ENCODE peak calls at places on chromosomes 1 and 21, in nine cellular contexts. One of them, this sample, is unnamed.
A peak's percentile ranks its signal among the peaks of the same experiment; 100 is the strongest.

GRCh38 chr1:174883361-174883760 is 116.4 kb upstream of the CACYBP start:
- DNase-seq in GM23338: peak; percentile 47
- DNase-seq in mammary epithelial cell: peak; percentile 50
- DNase-seq in neuronal stem cell: no peak
- DNase-seq in neural progenitor cell: peak; percentile 59
- DNase-seq in SK-N-SH: no peak
- DNase-seq in H9: no peak
- DNase-seq in HCT116: peak; percentile 24
- DNase-seq in fibroblast of lung: peak; percentile 61
- DNase-seq in this sample: no peak

GRCh38 chr1:56808385-56808784 is 10.8 kb downstream of the FYB2 start:
- DNase-seq in GM23338: no peak
- DNase-seq in mammary epithelial cell: no peak
- DNase-seq in neuronal stem cell: no peak
- DNase-seq in neural progenitor cell: peak; percentile 39
- DNase-seq in SK-N-SH: no peak
- DNase-seq in H9: no peak
- DNase-seq in HCT116: no peak
- DNase-seq in fibroblast of lung: no peak
- DNase-seq in this sample: no peak

GRCh38 chr1:100222428-100222827 is 27.2 kb downstream of the DBT start:
- DNase-seq in GM23338: no peak
- DNase-seq in mammary epithelial cell: no peak
- DNase-seq in neuronal stem cell: no peak
- DNase-seq in neural progenitor cell: no peak
- DNase-seq in SK-N-SH: no peak
- DNase-seq in H9: no peak
- DNase-seq in HCT116: no peak
- DNase-seq in fibroblast of lung: no peak
- DNase-seq in this sample: no peak

GRCh38 chr1:167221126-167221803 is 579 bp downstream of the POU2F1 start:
- DNase-seq in GM23338: peak; percentile 72
- DNase-seq in mammary epithelial cell: peak; percentile 5
- DNase-seq in neuronal stem cell: peak; percentile 26
- DNase-seq in neural progenitor cell: peak; percentile 71
- DNase-seq in SK-N-SH: peak; percentile 65
- DNase-seq in H9: peak; percentile 48
- DNase-seq in HCT116: no peak
- DNase-seq in fibroblast of lung: no peak
- DNase-seq in this sample: no peak

GRCh38 chr1:110285316-110285715 is 53.9 kb upstream of the RBM15 start:
- DNase-seq in GM23338: no peak
- DNase-seq in mammary epithelial cell: no peak
- DNase-seq in neuronal stem cell: no peak
- DNase-seq in neural progenitor cell: no peak
- DNase-seq in SK-N-SH: no peak
- DNase-seq in H9: no peak
- DNase-seq in HCT116: no peak
- DNase-seq in fibroblast of lung: no peak
- DNase-seq in this sample: no peak

GRCh38 chr1:228818928-228819632 is 83.8 kb downstream of the RHOU start:
- DNase-seq in GM23338: no peak
- DNase-seq in mammary epithelial cell: no peak
- DNase-seq in neuronal stem cell: no peak
- DNase-seq in neural progenitor cell: no peak
- DNase-seq in SK-N-SH: no peak
- DNase-seq in H9: no peak
- DNase-seq in HCT116: no peak
- DNase-seq in fibroblast of lung: no peak
- DNase-seq in this sample: no peak

GRCh38 chr21:46079357-46080170 is 18.3 kb upstream of the COL6A2 start:
- DNase-seq in GM23338: no peak
- DNase-seq in mammary epithelial cell: no peak
- DNase-seq in neuronal stem cell: no peak
- DNase-seq in neural progenitor cell: no peak
- DNase-seq in SK-N-SH: peak; percentile 92
- DNase-seq in H9: peak; percentile 19
- DNase-seq in HCT116: no peak
- DNase-seq in fibroblast of lung: peak; percentile 87
- DNase-seq in this sample: no peak

GRCh38 chr1:112544011-112544688 is 35.4 kb downstream of the WNT2B start:
- DNase-seq in GM23338: no peak
- DNase-seq in mammary epithelial cell: peak; percentile 82
- DNase-seq in neuronal stem cell: no peak
- DNase-seq in neural progenitor cell: no peak
- DNase-seq in SK-N-SH: no peak
- DNase-seq in H9: no peak
- DNase-seq in HCT116: peak; percentile 78
- DNase-seq in fibroblast of lung: peak; percentile 96
- DNase-seq in this sample: no peak

GRCh38 chr1:234862944-234863515 is 253.1 kb upstream of the IRF2BP2 start:
- DNase-seq in GM23338: no peak
- DNase-seq in mammary epithelial cell: peak; percentile 69
- DNase-seq in neuronal stem cell: no peak
- DNase-seq in neural progenitor cell: peak; percentile 13
- DNase-seq in SK-N-SH: no peak
- DNase-seq in H9: no peak
- DNase-seq in HCT116: no peak
- DNase-seq in fibroblast of lung: peak; percentile 68
- DNase-seq in this sample: no peak

GRCh38 chr1:230913496-230913895 is 45.2 kb upstream of the C1orf198 start:
- DNase-seq in GM23338: no peak
- DNase-seq in mammary epithelial cell: no peak
- DNase-seq in neuronal stem cell: no peak
- DNase-seq in neural progenitor cell: no peak
- DNase-seq in SK-N-SH: no peak
- DNase-seq in H9: no peak
- DNase-seq in HCT116: no peak
- DNase-seq in fibroblast of lung: no peak
- DNase-seq in this sample: no peak

GRCh38 chr1:201655910-201656669 is 117.2 kb downstream of the NAV1 start:
- DNase-seq in GM23338: no peak
- DNase-seq in mammary epithelial cell: no peak
- DNase-seq in neuronal stem cell: no peak
- DNase-seq in neural progenitor cell: no peak
- DNase-seq in SK-N-SH: no peak
- DNase-seq in H9: no peak
- DNase-seq in HCT116: no peak
- DNase-seq in fibroblast of lung: no peak
- DNase-seq in this sample: no peak

GRCh38 chr1:86990826-86991225 is 76.4 kb downstream of the HS2ST1 start:
- DNase-seq in GM23338: no peak
- DNase-seq in mammary epithelial cell: no peak
- DNase-seq in neuronal stem cell: no peak
- DNase-seq in neural progenitor cell: no peak
- DNase-seq in SK-N-SH: no peak
- DNase-seq in H9: no peak
- DNase-seq in HCT116: no peak
- DNase-seq in fibroblast of lung: no peak
- DNase-seq in this sample: no peak

GRCh38 chr1:155976062-155976912 is 2.1 kb downstream of the ARHGEF2 start:
- DNase-seq in GM23338: peak; percentile 88
- DNase-seq in mammary epithelial cell: peak; percentile 55
- DNase-seq in neuronal stem cell: no peak
- DNase-seq in neural progenitor cell: peak; percentile 75
- DNase-seq in SK-N-SH: peak; percentile 61
- DNase-seq in H9: peak; percentile 68
- DNase-seq in HCT116: no peak
- DNase-seq in fibroblast of lung: peak; percentile 73
- DNase-seq in this sample: no peak

GRCh38 chr1:9289090-9289534 is 3.6 kb upstream of the SPSB1 start:
- DNase-seq in GM23338: peak; percentile 86
- DNase-seq in mammary epithelial cell: peak; percentile 61
- DNase-seq in neuronal stem cell: peak; percentile 58
- DNase-seq in neural progenitor cell: peak; percentile 77
- DNase-seq in SK-N-SH: no peak
- DNase-seq in H9: peak; percentile 55
- DNase-seq in HCT116: peak; percentile 77
- DNase-seq in fibroblast of lung: peak; percentile 54
- DNase-seq in this sample: peak; percentile 80

GRCh38 chr1:43452789-43453441 is 816 bp downstream of the HYI start:
- DNase-seq in GM23338: peak; percentile 74
- DNase-seq in mammary epithelial cell: no peak
- DNase-seq in neuronal stem cell: peak; percentile 17
- DNase-seq in neural progenitor cell: peak; percentile 51
- DNase-seq in SK-N-SH: no peak
- DNase-seq in H9: peak; percentile 75
- DNase-seq in HCT116: no peak
- DNase-seq in fibroblast of lung: peak; percentile 71
- DNase-seq in this sample: no peak

GRCh38 chr1:8461341-8462110 is 143.6 kb downstream of the SLC45A1 start:
- DNase-seq in GM23338: no peak
- DNase-seq in mammary epithelial cell: no peak
- DNase-seq in neuronal stem cell: no peak
- DNase-seq in neural progenitor cell: no peak
- DNase-seq in SK-N-SH: no peak
- DNase-seq in H9: no peak
- DNase-seq in HCT116: no peak
- DNase-seq in fibroblast of lung: no peak
- DNase-seq in this sample: peak; percentile 83

GRCh38 chr1:198597690-198598430 is 41.0 kb upstream of the PTPRC start:
- DNase-seq in GM23338: no peak
- DNase-seq in mammary epithelial cell: no peak
- DNase-seq in neuronal stem cell: no peak
- DNase-seq in neural progenitor cell: no peak
- DNase-seq in SK-N-SH: no peak
- DNase-seq in H9: no peak
- DNase-seq in HCT116: no peak
- DNase-seq in fibroblast of lung: no peak
- DNase-seq in this sample: peak; percentile 77

GRCh38 chr1:198598796-198599321 is 40.0 kb upstream of the PTPRC start:
- DNase-seq in GM23338: no peak
- DNase-seq in mammary epithelial cell: no peak
- DNase-seq in neuronal stem cell: no peak
- DNase-seq in neural progenitor cell: no peak
- DNase-seq in SK-N-SH: no peak
- DNase-seq in H9: no peak
- DNase-seq in HCT116: no peak
- DNase-seq in fibroblast of lung: peak; percentile 16
- DNase-seq in this sample: peak; percentile 99

GRCh38 chr1:198599749-198600148 is 39.1 kb upstream of the PTPRC start:
- DNase-seq in GM23338: no peak
- DNase-seq in mammary epithelial cell: no peak
- DNase-seq in neuronal stem cell: no peak
- DNase-seq in neural progenitor cell: no peak
- DNase-seq in SK-N-SH: no peak
- DNase-seq in H9: no peak
- DNase-seq in HCT116: no peak
- DNase-seq in fibroblast of lung: no peak
- DNase-seq in this sample: peak; percentile 24

GRCh38 chr1:198600906-198601305 is 37.9 kb upstream of the PTPRC start:
- DNase-seq in GM23338: peak; percentile 38
- DNase-seq in mammary epithelial cell: no peak
- DNase-seq in neuronal stem cell: no peak
- DNase-seq in neural progenitor cell: no peak
- DNase-seq in SK-N-SH: no peak
- DNase-seq in H9: no peak
- DNase-seq in HCT116: no peak
- DNase-seq in fibroblast of lung: no peak
- DNase-seq in this sample: no peak

DNA sequence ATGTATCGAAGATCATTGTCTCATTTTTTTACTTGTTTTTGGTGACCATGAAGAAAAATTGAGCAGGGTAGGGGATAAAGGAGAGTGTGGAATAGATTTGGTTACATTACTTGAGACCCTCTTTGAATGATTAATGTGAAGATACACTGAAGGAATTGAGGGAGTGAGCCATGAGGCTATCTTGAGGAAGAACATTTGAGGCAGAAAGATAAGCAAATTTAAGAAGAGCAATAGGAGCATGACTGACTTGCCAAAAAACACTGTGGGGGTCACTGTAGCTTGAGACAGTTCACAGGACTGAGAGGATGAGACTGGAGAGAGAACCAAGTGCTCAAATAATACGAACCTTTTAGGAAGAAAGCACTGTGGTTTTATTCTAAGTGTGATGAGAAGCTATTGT is 43.1 kb upstream of the PTPRC start:
- DNase-seq in GM23338: no peak
- DNase-seq in mammary epithelial cell: no peak
- DNase-seq in neuronal stem cell: no peak
- DNase-seq in neural progenitor cell: no peak
- DNase-seq in SK-N-SH: no peak
- DNase-seq in H9: no peak
- DNase-seq in HCT116: no peak
- DNase-seq in fibroblast of lung: no peak
- DNase-seq in this sample: peak; percentile 41
- H2AFZ ChIP-seq in GM23338: no peak overlapping the region
- H2AFZ ChIP-seq in mammary epithelial cell: no peak overlapping the region
- H2AFZ ChIP-seq in neuronal stem cell: no peak overlapping the region
- H2AFZ ChIP-seq in neural progenitor cell: peak overlapping the region; percentile 19
- H2AFZ ChIP-seq in SK-N-SH: no peak overlapping the region
- H2AFZ ChIP-seq in H9: no peak overlapping the region
- H2AFZ ChIP-seq in HCT116: no peak overlapping the region
- H2AFZ ChIP-seq in fibroblast of lung: no peak overlapping the region
- H2AFZ ChIP-seq in this sample: no peak overlapping the region

GRCh38 chr21:39386194-39386593 is 37.3 kb upstream of the HMGN1 start:
- DNase-seq in GM23338: no peak
- DNase-seq in mammary epithelial cell: no peak
- DNase-seq in neuronal stem cell: no peak
- DNase-seq in neural progenitor cell: no peak
- DNase-seq in SK-N-SH: no peak
- DNase-seq in H9: peak; percentile 38
- DNase-seq in HCT116: no peak
- DNase-seq in fibroblast of lung: no peak
- DNase-seq in this sample: no peak
- H2AFZ ChIP-seq in GM23338: no peak overlapping the region
- H2AFZ ChIP-seq in mammary epithelial cell: peak overlapping the region; percentile 86
- H2AFZ ChIP-seq in neuronal stem cell: no peak overlapping the region
- H2AFZ ChIP-seq in neural progenitor cell: no peak overlapping the region
- H2AFZ ChIP-seq in SK-N-SH: peak overlapping the region; percentile 68
- H2AFZ ChIP-seq in H9: no peak overlapping the region
- H2AFZ ChIP-seq in HCT116: no peak overlapping the region
- H2AFZ ChIP-seq in fibroblast of lung: peak overlapping the region; percentile 12
- H2AFZ ChIP-seq in this sample: no peak overlapping the region

GRCh38 chr1:208077232-208077751 is 166.4 kb upstream of the CD34 start:
- DNase-seq in GM23338: no peak
- DNase-seq in mammary epithelial cell: no peak
- DNase-seq in neuronal stem cell: no peak
- DNase-seq in neural progenitor cell: peak; percentile 47
- DNase-seq in SK-N-SH: peak; percentile 73
- DNase-seq in H9: no peak
- DNase-seq in HCT116: no peak
- DNase-seq in fibroblast of lung: no peak
- DNase-seq in this sample: no peak
- H2AFZ ChIP-seq in GM23338: peak overlapping the region; percentile 85
- H2AFZ ChIP-seq in mammary epithelial cell: no peak overlapping the region
- H2AFZ ChIP-seq in neuronal stem cell: peak overlapping the region; percentile 70
- H2AFZ ChIP-seq in neural progenitor cell: peak overlapping the region; percentile 63
- H2AFZ ChIP-seq in SK-N-SH: no peak overlapping the region
- H2AFZ ChIP-seq in H9: no peak overlapping the region
- H2AFZ ChIP-seq in HCT116: no peak overlapping the region
- H2AFZ ChIP-seq in fibroblast of lung: no peak overlapping the region
- H2AFZ ChIP-seq in this sample: no peak overlapping the region

DNA sequence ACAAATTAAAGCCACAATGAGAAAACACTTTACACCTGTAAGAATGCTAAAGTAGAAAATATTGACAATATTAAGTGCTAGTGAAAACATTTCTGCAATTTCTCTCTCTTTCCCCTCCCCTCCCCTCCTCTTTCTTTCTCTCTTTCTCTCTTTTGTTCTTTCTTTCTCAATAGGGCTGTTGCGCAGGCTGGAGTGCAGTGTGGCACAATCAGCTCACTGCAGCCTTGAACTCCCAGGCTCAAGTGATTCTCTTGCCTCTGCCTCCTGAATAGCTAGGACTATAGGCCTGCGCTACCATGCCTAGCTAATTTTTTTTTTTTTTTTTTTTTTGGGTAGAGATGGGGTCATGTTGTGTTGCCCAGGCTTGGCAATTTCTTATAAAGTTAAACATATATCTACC is 5.9 kb upstream of the SHISAL2A start:
- DNase-seq in GM23338: no peak
- DNase-seq in mammary epithelial cell: no peak
- DNase-seq in neuronal stem cell: no peak
- DNase-seq in neural progenitor cell: no peak
- DNase-seq in SK-N-SH: no peak
- DNase-seq in H9: no peak
- DNase-seq in HCT116: no peak
- DNase-seq in fibroblast of lung: no peak
- DNase-seq in this sample: no peak
- H2AFZ ChIP-seq in GM23338: no peak overlapping the region
- H2AFZ ChIP-seq in mammary epithelial cell: no peak overlapping the region
- H2AFZ ChIP-seq in neuronal stem cell: no peak overlapping the region
- H2AFZ ChIP-seq in neural progenitor cell: no peak overlapping the region
- H2AFZ ChIP-seq in SK-N-SH: no peak overlapping the region
- H2AFZ ChIP-seq in H9: no peak overlapping the region
- H2AFZ ChIP-seq in HCT116: no peak overlapping the region
- H2AFZ ChIP-seq in fibroblast of lung: no peak overlapping the region
- H2AFZ ChIP-seq in this sample: no peak overlapping the region

This sample was measured in OCI-LY7.